ENCODE peak calls at places on chromosomes 11 and 22, in five cellular contexts. D is A549, S is RWPE1, K is adrenal gland, J is pancreas. F is an unnamed sample.

GRCh38 chr11:8242480-8243280 is 21.0 kb downstream of the LMO1 start:
- DNase-seq in D (no peak), S (no peak), K (no peak), J (no peak), F (no peak)

GRCh38 chr22:38129021-38129420 is 18.5 kb upstream of the BAIAP2L2 start:
- DNase-seq in D (no peak), S (no peak), K (no peak), J (no peak), F (no peak)

GRCh38 chr11:11535611-11536010 is 86.2 kb downstream of the GALNT18 start:
- DNase-seq in D (no peak), S (no peak), K (peak), J (no peak), F (no peak)

GRCh38 chr11:81989093-81989492 is 744.6 kb downstream of the FAM181B start:
- DNase-seq in D (no peak), S (no peak), K (no peak), J (no peak), F (no peak)

GRCh38 chr11:106937113-106937512 is 81.2 kb downstream of the GUCY1A2 start:
- DNase-seq in D (no peak), S (no peak), K (no peak), J (no peak), F (no peak)

GRCh38 chr11:15835705-15836411 is 520.5 kb downstream of the SOX6 start:
- DNase-seq in D (no peak), S (no peak), K (no peak), J (no peak), F (no peak)

GRCh38 chr22:37088750-37089408 is 20.6 kb downstream of the TMPRSS6 start:
- DNase-seq in D (no peak), S (no peak), K (no peak), J (no peak), F (no peak)

GRCh38 chr11:114019046-114019445 is 40.5 kb upstream of the ZBTB16 start:
- DNase-seq in D (no peak), S (no peak), K (no peak), J (no peak), F (no peak)

GRCh38 chr11:22878604-22879003 is 18.3 kb upstream of the CCDC179 start:
- DNase-seq in D (no peak), S (no peak), K (no peak), J (no peak), F (no peak)

GRCh38 chr22:39090426-39091064 is 6.5 kb upstream of the APOBEC3H start:
- DNase-seq in D (no peak), S (peak), K (no peak), J (no peak), F (peak)

GRCh38 chr22:41996826-41997225 is 1.8 kb upstream of the WBP2NL start:
- DNase-seq in D (no peak), S (no peak), K (peak), J (no peak), F (no peak)

GRCh38 chr11:17432041-17432440 is 43.6 kb upstream of the KCNJ11 start:
- DNase-seq in D (no peak), S (no peak), K (no peak), J (no peak), F (no peak)

GRCh38 chr11:21225860-21226259 is 556.5 kb downstream of the NELL1 start:
- DNase-seq in D (no peak), S (no peak), K (no peak), J (no peak), F (no peak)

GRCh38 chr11:60964801-60965200 is 6.7 kb upstream of the CD6 start:
- DNase-seq in D (no peak), S (no peak), K (no peak), J (no peak), F (no peak)

GRCh38 chr11:122756417-122756816 is 81.9 kb upstream of the CRTAM start:
- DNase-seq in D (no peak), S (no peak), K (peak), J (no peak), F (peak)

GRCh38 chr11:48093323-48093722 is 113.0 kb downstream of the PTPRJ start:
- DNase-seq in D (no peak), S (no peak), K (no peak), J (no peak), F (no peak)
- H3K27ac ChIP-seq in D (no peak), S (no peak), K (no peak), J (no peak), F (no peak)

GRCh38 chr22:45832180-45832579 is 144.8 kb downstream of the WNT7B start:
- DNase-seq in D (no peak), S (no peak), K (no peak), J (no peak), F (no peak)
- TF ChIP-seq CTCF in D (no peak), S (no peak), K (no peak), J (no peak), F (no peak)

GRCh38 chr11:93024376-93024775 is 54.9 kb downstream of the MTNR1B start:
- DNase-seq in D (no peak), S (no peak), K (no peak), J (no peak), F (no peak)

GRCh38 chr11:93017821-93018690 is 48.6 kb downstream of the MTNR1B start:
- DNase-seq in D (no peak), S (no peak), K (peak), J (no peak), F (no peak)

GRCh38 chr11:93016595-93016994 is 47.1 kb downstream of the MTNR1B start:
- DNase-seq in D (no peak), S (no peak), K (no peak), J (no peak), F (no peak)

GRCh38 chr11:93025558-93026255 is 56.3 kb downstream of the MTNR1B start:
- DNase-seq in D (no peak), S (no peak), K (no peak), J (no peak), F (no peak)

GRCh38 chr11:93020248-93021088 is 51.0 kb downstream of the MTNR1B start:
- DNase-seq in D (peak), S (peak), K (peak), J (no peak), F (no peak)
- H3K27ac ChIP-seq in D (peak), S (peak), K (no peak), J (no peak), F (no peak)

GRCh38 chr11:125078016-125078415 is 14.9 kb downstream of the SLC37A2 start:
- DNase-seq in D (no peak), S (no peak), K (no peak), J (no peak), F (no peak)

GRCh38 chr11:125074511-125075241 is 11.6 kb downstream of the SLC37A2 start:
- DNase-seq in D (no peak), S (no peak), K (peak), J (peak), F (no peak)

GRCh38 chr11:125075900-125076317 is 12.8 kb downstream of the SLC37A2 start:
- DNase-seq in D (no peak), S (peak), K (peak), J (no peak), F (no peak)

GRCh38 chr11:125075242-125075625 is 12.1 kb downstream of the SLC37A2 start:
- DNase-seq in D (no peak), S (no peak), K (peak), J (no peak), F (no peak)

DNA sequence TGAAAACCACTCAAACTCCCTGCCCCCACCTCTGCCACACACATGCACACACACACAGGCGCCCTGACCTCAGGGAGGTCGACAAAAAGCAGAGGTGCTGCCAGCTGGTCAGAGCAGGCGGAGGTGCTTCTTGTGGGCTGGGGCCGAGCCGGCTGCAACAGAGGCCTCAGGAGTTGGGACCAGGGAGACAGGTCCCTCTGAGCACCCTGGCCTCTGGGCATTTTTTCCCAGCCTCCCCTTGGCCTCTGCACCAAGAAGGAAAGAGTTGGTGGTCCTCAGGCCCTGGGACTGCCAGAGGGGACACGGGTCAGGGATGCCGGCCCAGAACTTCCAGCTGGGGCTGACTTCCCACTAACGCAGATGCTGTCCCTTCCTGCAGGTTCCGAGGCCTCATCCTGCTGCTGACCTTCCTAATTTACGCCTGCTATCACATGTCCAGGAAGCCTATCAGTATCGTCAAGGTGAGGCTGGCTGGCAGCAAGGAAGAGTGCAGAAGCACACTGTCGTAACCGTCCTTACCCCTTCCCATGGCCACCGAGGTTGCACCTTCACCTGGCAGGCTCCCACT is 13.4 kb downstream of the SLC37A2 start:
- DNase-seq in D (no peak), S (no peak), K (no peak), J (no peak), F (no peak)
- TF ChIP-seq CTCF in D (no peak), S (no peak), K (no peak), J (no peak), F (no peak)

DNA sequence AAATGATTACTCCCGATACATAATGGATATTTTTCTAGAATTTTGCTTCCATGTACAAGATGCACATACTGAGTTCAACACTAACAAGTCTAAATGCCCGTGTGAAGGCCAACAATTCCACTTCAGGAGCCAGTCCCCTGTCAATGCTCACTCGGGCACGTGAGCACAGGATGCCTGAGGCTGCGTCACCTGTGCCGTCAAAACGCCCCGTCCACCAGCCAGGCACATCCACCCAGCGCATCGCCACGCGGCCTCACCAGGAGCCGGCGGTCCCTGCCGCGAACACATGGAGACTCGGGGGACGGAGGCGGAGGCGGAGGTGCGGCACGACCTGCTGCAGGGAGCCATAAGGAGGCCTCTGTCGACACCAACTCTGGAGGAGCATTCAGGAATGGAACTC is 9.8 kb downstream of the TOLLIP start:
- DNase-seq in D (no peak), S (no peak), K (peak), J (peak), F (no peak)
- H3K27ac ChIP-seq in D (no peak), S (peak), K (peak), J (peak), F (no peak)

DNA sequence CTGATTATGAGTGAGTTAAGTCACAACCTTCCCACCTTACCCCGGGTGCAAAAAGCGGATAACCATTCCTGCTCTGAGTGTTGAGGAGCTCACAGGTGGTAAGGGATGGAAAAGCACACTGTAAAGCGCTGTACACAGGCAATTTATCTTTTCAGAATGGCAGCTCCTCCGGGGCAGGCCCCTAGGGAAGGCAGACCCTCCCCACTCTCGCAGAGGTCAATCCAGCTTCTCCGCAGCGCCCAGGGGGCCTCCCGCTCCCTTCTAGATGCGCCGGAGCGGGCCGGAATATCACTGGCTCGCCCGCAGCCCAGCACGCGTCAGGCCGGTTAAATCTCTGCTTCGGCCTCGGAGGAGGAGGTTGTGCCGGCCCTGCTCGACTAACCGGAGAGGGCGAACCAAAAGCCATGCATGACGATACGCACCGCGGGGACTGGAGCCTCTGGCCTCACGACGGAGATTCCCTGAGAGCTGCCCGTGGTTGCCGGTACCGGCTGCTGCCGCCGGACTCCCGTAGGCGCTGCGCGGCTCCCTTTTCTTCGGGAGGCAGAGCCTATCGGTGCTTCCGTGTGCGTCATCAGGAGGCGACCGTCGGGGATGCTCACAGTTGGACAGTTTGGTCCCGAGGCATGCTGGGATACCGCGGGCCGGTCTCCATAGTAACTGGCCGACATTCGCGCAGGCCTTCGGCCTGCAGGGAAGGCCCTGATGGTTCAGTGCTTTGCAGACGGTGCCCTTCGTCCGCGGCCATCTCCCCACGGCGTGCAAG is at the start of gene BRMS1:
- DNase-seq in D (peak), S (peak), K (peak), J (peak), F (peak)
- TF ChIP-seq CTCF in D (no peak), S (peak), K (no peak), J (no peak), F (no peak)

DNA sequence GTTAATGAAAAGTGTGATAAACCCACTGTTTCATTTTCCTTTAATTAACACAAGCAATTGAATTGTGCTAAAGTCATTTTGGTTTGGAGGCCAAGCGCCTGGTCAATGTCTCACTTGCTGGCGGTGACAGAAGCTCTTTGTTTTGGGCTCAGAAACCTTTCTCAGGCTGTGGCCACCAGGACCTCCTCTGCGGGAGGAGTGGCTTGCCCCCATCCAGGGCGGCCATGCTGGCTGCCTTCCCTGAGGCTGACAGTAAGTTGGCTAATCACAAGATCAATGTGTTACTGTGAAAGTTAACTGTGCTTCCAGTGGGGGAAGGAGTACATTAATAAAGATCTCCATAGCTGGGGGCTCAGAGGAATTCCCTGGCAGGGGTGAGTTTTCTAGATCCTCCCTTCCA is 1074.5 kb downstream of the NTM start:
- DNase-seq in D (no peak), S (no peak), K (no peak), J (peak), F (no peak)
- H3K27ac ChIP-seq in D (no peak), S (no peak), K (no peak), J (no peak), F (no peak)

GRCh38 chr11:35040221-35040942 is 98.6 kb upstream of the CD44 start:
- DNase-seq in D (peak), S (peak), K (no peak), J (no peak), F (peak)

GRCh38 chr11:35041070-35041554 is 97.9 kb upstream of the CD44 start:
- DNase-seq in D (no peak), S (no peak), K (no peak), J (no peak), F (no peak)

GRCh38 chr11:35043933-35044332 is 95.0 kb upstream of the CD44 start:
- DNase-seq in D (no peak), S (no peak), K (no peak), J (no peak), F (no peak)

GRCh38 chr11:35042906-35043305 is 96.1 kb upstream of the CD44 start:
- DNase-seq in D (no peak), S (no peak), K (no peak), J (no peak), F (no peak)

DNA sequence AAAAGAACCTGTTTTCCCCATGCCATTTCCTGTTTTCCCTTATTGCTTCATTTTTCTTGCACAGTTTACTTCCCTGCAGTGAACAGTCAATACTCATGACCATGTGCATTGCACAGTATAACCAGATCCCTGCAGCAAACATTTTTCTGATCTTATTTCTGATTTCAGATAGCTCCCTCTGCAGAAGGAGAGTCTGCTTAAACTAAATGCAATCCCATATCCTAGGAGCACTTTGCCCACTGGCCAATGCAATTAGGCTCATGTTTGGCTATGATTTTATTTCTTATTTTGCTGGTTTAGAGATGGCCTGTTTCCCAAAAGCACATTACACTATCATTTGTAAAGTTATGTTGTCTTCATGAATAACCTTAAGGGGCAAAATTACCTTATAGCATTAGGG is 96.7 kb upstream of the CD44 start:
- DNase-seq in D (no peak), S (no peak), K (no peak), J (no peak), F (no peak)
- TF ChIP-seq CTCF in D (no peak), S (no peak), K (no peak), J (no peak), F (no peak)